ENCODE peak calls at places on chromosomes 2 and 18, in eight cellular contexts. G is A549, P is K562, C is stomach, R is ovary, S is tibial nerve, L is HepG2, Y is transverse colon. J is an unnamed sample.

GRCh38 chr2:174180165-174180724 is 68.1 kb downstream of the OLA1 start:
- DNase-seq in C (no peak), S (no peak), L (peak; percentile 16), P (no peak), Y (no peak), G (no peak), R (no peak), J (no peak)

GRCh38 chr2:237490009-237490804 is 3.2 kb downstream of the MLPH start:
- DNase-seq in Y (no peak), C (peak; percentile 26), L (no peak), G (no peak), P (no peak), S (no peak), R (no peak), J (no peak)

GRCh38 chr2:236001854-236002253 is 166.3 kb downstream of the GBX2 start:
- DNase-seq in Y (no peak), L (no peak), R (no peak), P (no peak), S (no peak), G (no peak), C (no peak), J (no peak)

GRCh38 chr2:176152350-176153181 is 1.2 kb downstream of the HOXD4 start:
- DNase-seq in S (no peak), L (no peak), C (peak; percentile 17), Y (no peak), G (no peak), R (no peak), P (no peak), J (no peak)

GRCh38 chr18:78192044-78192443 is 787.6 kb upstream of the SALL3 start:
- DNase-seq in S (no peak), G (no peak), L (no peak), R (no peak), C (no peak), P (no peak), Y (no peak), J (no peak)

GRCh38 chr2:72973566-72974435 is 56.5 kb downstream of the EMX1 start:
- DNase-seq in S (no peak), C (peak; percentile 63), G (peak; percentile 89), L (peak; percentile 58), Y (peak; percentile 41), P (peak; percentile 80), R (no peak), J (no peak)

GRCh38 chr18:60585670-60586069 is 213.1 kb upstream of the MC4R start:
- DNase-seq in R (no peak), S (no peak), C (no peak), G (no peak), L (no peak), P (no peak), Y (no peak), J (no peak)

GRCh38 chr2:29323961-29324360 is 208.7 kb downstream of the CLIP4 start:
- DNase-seq in G (no peak), L (no peak), P (no peak), Y (no peak), C (no peak), S (no peak), R (no peak), J (no peak)

GRCh38 chr2:95275601-95276243 is 1.5 kb downstream of the PROM2 start:
- DNase-seq in Y (peak; percentile 47), S (no peak), L (no peak), C (peak; percentile 50), P (no peak), G (no peak), R (no peak), J (peak; percentile 57)

GRCh38 chr2:39124770-39125075 is 3.9 kb upstream of the SOS1 start:
- DNase-seq in C (no peak), R (no peak), S (no peak), G (no peak), L (no peak), P (no peak), Y (no peak), J (no peak)

GRCh38 chr2:7609556-7610323 is 692.5 kb downstream of the RNF144A start:
- DNase-seq in Y (no peak), G (no peak), L (no peak), R (no peak), C (no peak), S (no peak), P (no peak), J (no peak)

GRCh38 chr2:208213508-208214120 is 23.8 kb upstream of the C2orf80 start:
- DNase-seq in P (no peak), C (no peak), L (no peak), Y (no peak), G (no peak), S (no peak), R (no peak), J (no peak)

GRCh38 chr18:32237024-32237423 is 47.2 kb downstream of the MEP1B start:
- DNase-seq in L (no peak), S (no peak), R (no peak), Y (no peak), P (no peak), C (no peak), G (no peak), J (no peak)

GRCh38 chr2:169694894-169695260 is 608 bp downstream of the PHOSPHO2 start:
- DNase-seq in P (no peak), C (no peak), Y (no peak), G (no peak), L (no peak), R (no peak), S (no peak), J (no peak)
- TF ChIP-seq EP300 in P (no peak), C (no peak), Y (no peak), G (no peak), L (no peak), R (no peak), S (no peak), J (no peak)

GRCh38 chr2:20429528-20429927 is 17.3 kb upstream of the RHOB start:
- DNase-seq in P (no peak), R (no peak), G (no peak), S (peak; percentile 15), Y (peak; percentile 55), L (no peak), C (peak; percentile 27), J (no peak)
- H3K4me1 ChIP-seq in P (peaks cover 10% of the 10 kb centered on the region), R (no peaks in the 10 kb centered on the region), G (peaks cover 5% of the 10 kb centered on the region), S (no peaks in the 10 kb centered on the region), Y (peaks cover 29% of the 10 kb centered on the region), L (peaks cover 65% of the 10 kb centered on the region), C (peaks cover 43% of the 10 kb centered on the region), J (peaks cover 27% of the 10 kb centered on the region)

DNA sequence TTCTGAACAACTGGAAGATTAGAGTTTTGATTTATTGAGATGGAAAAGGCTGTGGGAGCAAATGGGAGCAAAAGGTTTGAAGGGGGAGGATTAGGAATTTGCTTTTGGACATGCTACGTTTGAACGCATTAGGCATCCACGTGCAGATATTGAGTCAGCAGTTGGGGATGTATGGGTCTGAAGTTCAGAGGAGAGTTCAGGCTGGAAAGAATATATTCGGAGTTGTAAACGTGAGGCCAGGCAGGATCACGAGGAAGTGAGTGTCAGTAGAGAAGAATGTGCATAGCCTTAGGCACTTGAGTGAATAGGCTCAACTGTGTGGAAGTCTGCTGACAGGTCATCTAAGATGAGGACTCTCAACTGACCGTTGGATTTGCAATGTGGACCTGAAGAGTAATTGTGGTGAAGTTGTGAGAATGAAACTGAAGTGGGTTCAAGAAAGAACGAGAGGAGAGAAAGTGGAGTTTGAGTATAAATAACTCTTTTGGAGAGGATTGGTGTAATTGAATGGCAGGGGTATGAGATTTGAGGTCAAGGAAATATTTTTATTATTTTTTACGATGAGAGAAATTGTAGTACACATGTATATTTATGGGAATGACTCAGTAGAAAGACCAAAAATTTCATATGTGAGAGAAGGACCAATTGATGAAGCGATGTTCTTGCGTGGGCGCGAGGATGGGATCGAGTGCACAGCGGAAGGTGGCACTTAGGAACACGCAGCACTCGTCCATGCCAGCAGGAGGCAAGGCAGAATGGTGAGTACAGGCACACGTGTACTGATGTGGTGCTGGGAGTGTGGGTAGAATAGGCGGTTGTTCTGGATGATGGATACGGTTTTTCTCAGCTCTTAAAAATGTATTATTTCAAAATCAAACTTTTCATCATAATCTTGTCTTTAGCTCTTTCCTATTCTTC is 40.5 kb upstream of the POLE4 start:
- DNase-seq in P (no peak), S (no peak), R (no peak), Y (no peak), C (no peak), L (peak; percentile 91), G (peak; percentile 27), J (no peak)
- TF ChIP-seq EP300 in P (no peak), S (no peak), R (no peak), Y (no peak), C (no peak), L (peak; percentile 74), G (no peak), J (no peak)

DNA sequence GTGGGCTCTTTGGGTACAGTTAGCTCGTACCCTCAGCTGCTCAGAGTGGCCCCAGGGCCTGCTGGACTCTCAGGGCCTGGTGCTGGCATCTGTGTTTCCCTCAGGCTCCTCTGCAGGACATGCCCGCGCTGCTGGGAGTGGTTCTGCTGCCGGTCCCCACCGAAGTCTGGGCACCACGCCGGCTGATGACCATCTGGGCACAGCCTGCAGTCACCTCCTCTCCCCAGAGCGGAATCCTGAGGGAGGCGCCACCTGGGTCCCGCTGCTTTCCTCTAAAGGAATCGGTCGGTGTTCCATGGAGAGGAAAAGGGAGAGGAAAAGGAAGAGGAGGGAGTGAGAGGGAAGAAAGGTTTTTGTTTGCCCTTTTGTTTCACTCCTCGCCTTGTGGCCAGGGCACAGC is 43.6 kb downstream of the MC2R start:
- DNase-seq in C (no peak), R (no peak), P (no peak), Y (no peak), L (no peak), G (no peak), S (no peak), J (no peak)
- H3K4me1 ChIP-seq in C (peaks cover 11% of the 10 kb centered on the region), R (no peaks in the 10 kb centered on the region), P (no peaks in the 10 kb centered on the region), Y (no peaks in the 10 kb centered on the region), L (no peaks in the 10 kb centered on the region), G (no peaks in the 10 kb centered on the region), S (no peaks in the 10 kb centered on the region), J (no peaks in the 10 kb centered on the region)

GRCh38 chr2:138818479-138818878 is 38.3 kb upstream of the NXPH2 start:
- DNase-seq in R (no peak), S (no peak), Y (no peak), P (no peak), G (no peak), L (no peak), C (no peak), J (no peak)

GRCh38 chr2:138819964-138820363 is 39.8 kb upstream of the NXPH2 start:
- DNase-seq in S (no peak), Y (no peak), R (no peak), L (no peak), C (no peak), G (no peak), P (no peak), J (no peak)

GRCh38 chr2:138811454-138811853 is 31.3 kb upstream of the NXPH2 start:
- DNase-seq in P (no peak), L (no peak), G (no peak), R (no peak), S (no peak), Y (no peak), C (no peak), J (no peak)

GRCh38 chr2:138814123-138814883 is 34.1 kb upstream of the NXPH2 start:
- DNase-seq in C (no peak), P (peak; percentile 10), Y (no peak), L (peak; percentile 35), G (no peak), R (no peak), S (no peak), J (no peak)
- TF ChIP-seq EP300 in C (no peak), P (no peak), Y (no peak), L (no peak), G (no peak), R (no peak), S (no peak), J (no peak)

J was measured in sigmoid colon.